ENCODE peak calls at places on chromosomes 12 and 14, in six cellular contexts. E is NCI-H345, W is RKO, D is left colon, G is PC-3, S is body of pancreas. L is an unnamed sample.

GRCh38 chr12:29552324-29552927 is 54.9 kb upstream of the OVCH1 start:
- DNase-seq in E (peak), W (peak), D (peak), G (peak), S (peak), L (no peak)

GRCh38 chr12:126936181-126936851 is 1330.7 kb upstream of the TMEM132C start:
- DNase-seq in E (no peak), W (peak), D (peak), G (peak), S (peak), L (no peak)

GRCh38 chr12:47700263-47700662 is 5.6 kb downstream of the RPAP3 start:
- DNase-seq in E (no peak), W (no peak), D (no peak), G (no peak), S (no peak), L (no peak)

GRCh38 chr12:46629331-46630229 is 196.2 kb downstream of the SLC38A4 start:
- DNase-seq in E (no peak), W (no peak), D (no peak), G (no peak), S (no peak), L (no peak)

GRCh38 chr14:66842911-66843572 is 335.1 kb downstream of the GPHN start:
- DNase-seq in E (no peak), W (no peak), D (no peak), G (no peak), S (no peak), L (no peak)

GRCh38 chr12:110543252-110543959 is 39.7 kb downstream of the PPTC7 start:
- DNase-seq in E (no peak), W (no peak), D (peak), G (peak), S (peak), L (no peak)

GRCh38 chr12:123095074-123095694 is 55.7 kb downstream of the PITPNM2 start:
- DNase-seq in E (no peak), W (no peak), D (no peak), G (no peak), S (no peak), L (no peak)

GRCh38 chr14:90658541-90658967 is 157.7 kb downstream of the TTC7B start:
- DNase-seq in E (no peak), W (peak), D (no peak), G (peak), S (no peak), L (no peak)

GRCh38 chr12:49346659-49347306 is at the start of gene DNAJC22:
- DNase-seq in E (no peak), W (no peak), D (peak), G (peak), S (peak), L (no peak)

GRCh38 chr12:65494537-65494936 is 216.1 kb downstream of the MSRB3 start:
- DNase-seq in E (no peak), W (no peak), D (no peak), G (no peak), S (no peak), L (no peak)

GRCh38 chr12:63822352-63822751 is 22.1 kb upstream of the SRGAP1 start:
- DNase-seq in E (no peak), W (no peak), D (no peak), G (no peak), S (no peak), L (no peak)

GRCh38 chr14:93245764-93246420 is 38.8 kb downstream of the UBR7 start:
- DNase-seq in E (no peak), W (no peak), D (no peak), G (no peak), S (no peak), L (no peak)

GRCh38 chr14:59200214-59200613 is 11.7 kb downstream of the DAAM1 start:
- DNase-seq in E (no peak), W (no peak), D (no peak), G (no peak), S (no peak), L (no peak)

GRCh38 chr12:50542448-50542847 is 37.7 kb downstream of the DIP2B start:
- DNase-seq in E (no peak), W (peak), D (no peak), G (peak), S (no peak), L (no peak)

GRCh38 chr12:20434993-20435392 is 66.7 kb downstream of the PDE3A start:
- DNase-seq in E (no peak), W (no peak), D (no peak), G (no peak), S (no peak), L (no peak)

GRCh38 chr12:96861656-96862055 is 45.4 kb upstream of the NEDD1 start:
- DNase-seq in E (no peak), W (no peak), D (no peak), G (no peak), S (no peak), L (no peak)

GRCh38 chr14:77059276-77059934 is 30.9 kb upstream of the IRF2BPL start:
- DNase-seq in E (peak), W (peak), D (no peak), G (peak), S (no peak), L (no peak)

GRCh38 chr12:88391556-88391955 is 188.7 kb downstream of the KITLG start:
- DNase-seq in E (no peak), W (peak), D (no peak), G (peak), S (no peak), L (no peak)

GRCh38 chr14:31508140-31508539 is 20.3 kb upstream of the GPR33 start:
- DNase-seq in E (no peak), W (no peak), D (no peak), G (no peak), S (no peak), L (no peak)

GRCh38 chr14:71538949-71539659 is 393.1 kb upstream of the RGS6 start:
- DNase-seq in E (no peak), W (no peak), D (no peak), G (peak), S (no peak), L (no peak)

GRCh38 chr14:54564071-54564798 is 2.7 kb upstream of the SAMD4A start:
- DNase-seq in E (peak), W (peak), D (no peak), G (peak), S (no peak), L (no peak)

GRCh38 chr12:117155278-117156060 is 34.8 kb downstream of the FBXO21 start:
- DNase-seq in E (peak), W (peak), D (peak), G (peak), S (peak), L (peak)

GRCh38 chr12:114405449-114406271 is at the start of gene TBX5:
- DNase-seq in E (peak), W (no peak), D (no peak), G (no peak), S (no peak), L (no peak)

GRCh38 chr12:132376464-132376830 is 47.1 kb upstream of the GALNT9 start:
- DNase-seq in E (no peak), W (no peak), D (no peak), G (no peak), S (no peak), L (no peak)

GRCh38 chr14:57326253-57326652 is 57.5 kb downstream of the AP5M1 start:
- DNase-seq in E (no peak), W (no peak), D (no peak), G (no peak), S (no peak), L (no peak)

GRCh38 chr12:100266163-100266801 is 597 bp downstream of the DEPDC4 start:
- DNase-seq in E (no peak), W (no peak), D (no peak), G (no peak), S (no peak), L (no peak)

GRCh38 chr14:85380891-85381290 is 149.1 kb upstream of the FLRT2 start:
- DNase-seq in E (no peak), W (no peak), D (no peak), G (no peak), S (no peak), L (no peak)

GRCh38 chr14:100065942-100066574 is 836 bp downstream of the EVL start:
- DNase-seq in E (no peak), W (no peak), D (no peak), G (no peak), S (no peak), L (no peak)

GRCh38 chr12:27359578-27360340 is 27.1 kb downstream of the BMAL2 start:
- DNase-seq in E (peak), W (no peak), D (peak), G (peak), S (no peak), L (no peak)

GRCh38 chr12:1473418-1473817 is 121.0 kb downstream of the FBXL14 start:
- DNase-seq in E (no peak), W (no peak), D (no peak), G (no peak), S (no peak), L (no peak)

GRCh38 chr12:92784795-92785562 is 82.2 kb downstream of the PLEKHG7 start:
- DNase-seq in E (peak), W (peak), D (no peak), G (peak), S (no peak), L (peak)

GRCh38 chr14:85178869-85179268 is 351.1 kb upstream of the FLRT2 start:
- DNase-seq in E (no peak), W (no peak), D (no peak), G (no peak), S (no peak), L (no peak)

GRCh38 chr12:44015333-44015941 is 179.6 kb downstream of the TMEM117 start:
- DNase-seq in E (peak), W (peak), D (no peak), G (peak), S (no peak), L (no peak)

GRCh38 chr12:118011961-118012360 is 4.5 kb upstream of the RFC5 start:
- DNase-seq in E (no peak), W (no peak), D (no peak), G (no peak), S (no peak), L (no peak)

GRCh38 chr12:95412826-95413311 is 61.1 kb upstream of the METAP2 start:
- DNase-seq in E (no peak), W (peak), D (no peak), G (peak), S (no peak), L (no peak)

GRCh38 chr12:123489580-123489979 is 31.6 kb downstream of the SNRNP35 start:
- DNase-seq in E (no peak), W (no peak), D (no peak), G (no peak), S (no peak), L (no peak)

GRCh38 chr12:31227401-31227981 is 98.5 kb downstream of the SINHCAF start:
- DNase-seq in E (no peak), W (no peak), D (no peak), G (no peak), S (peak), L (no peak)

GRCh38 chr12:127774828-127775227 is 492.1 kb upstream of the TMEM132C start:
- DNase-seq in E (no peak), W (no peak), D (no peak), G (no peak), S (no peak), L (no peak)

GRCh38 chr14:31945074-31945613 is 132.0 kb upstream of the ARHGAP5 start:
- DNase-seq in E (no peak), W (no peak), D (peak), G (no peak), S (no peak), L (peak)

GRCh38 chr12:40145896-40146295 is 40.0 kb upstream of the SLC2A13 start:
- DNase-seq in E (no peak), W (no peak), D (no peak), G (no peak), S (no peak), L (no peak)

L was measured in NCI-H1436 treated with DMSO at 0.1 percent for 48 hours.